ENCODE peak calls at places on chromosomes 13 and 19, in six cellular contexts. R is brain microvascular endothelial cell; X is cardiac fibroblast; W is left ventricle myocardium inferior; B is CD8-positive, alpha-beta T cell; V is adrenal gland. K is an unnamed sample.

GRCh38 chr13:64723735-64724134 is 2506.4 kb downstream of the PCDH9 start:
- DNase-seq in B (no peak), X (peak; percentile 92), R (peak; percentile 93), V (no peak), W (no peak), K (peak; percentile 63)

GRCh38 chr19:22601906-22602630 is 32.1 kb upstream of the ZNF492 start:
- DNase-seq in X (no peak), W (no peak), R (no peak), V (no peak), B (no peak), K (no peak)

GRCh38 chr13:51502206-51502651 is 49.4 kb upstream of the INTS6 start:
- DNase-seq in X (no peak), B (no peak), R (no peak), V (no peak), W (no peak), K (no peak)

GRCh38 chr19:4980838-4981680 is 12.1 kb downstream of the KDM4B start:
- DNase-seq in V (no peak), X (no peak), R (no peak), B (no peak), W (no peak), K (no peak)

GRCh38 chr13:114112231-114112825 is 20.1 kb downstream of the RASA3 start:
- DNase-seq in V (peak; percentile 36), W (no peak), X (no peak), R (no peak), B (no peak), K (no peak)

GRCh38 chr13:89923731-89924130 is 1423.8 kb upstream of the MIR17HG start:
- DNase-seq in W (no peak), B (no peak), R (no peak), V (no peak), X (peak; percentile 24), K (no peak)

GRCh38 chr13:45851171-45851889 is at the start of gene SIAH3:
- DNase-seq in X (peak; percentile 16), R (peak; percentile 51), V (peak; percentile 76), W (no peak), B (peak; percentile 31), K (no peak)

GRCh38 chr13:50893211-50893852 is 16.3 kb upstream of the RNASEH2B start:
- DNase-seq in W (no peak), X (peak; percentile 16), V (no peak), R (no peak), B (peak; percentile 20), K (no peak)

GRCh38 chr19:50669319-50670101 is 20.3 kb downstream of the C19orf81 start:
- DNase-seq in W (no peak), B (no peak), R (no peak), X (peak; percentile 52), V (peak; percentile 70), K (no peak)

GRCh38 chr19:3699741-3700241 is 477 bp downstream of the PIP5K1C start:
- DNase-seq in R (no peak), V (no peak), W (no peak), B (no peak), X (no peak), K (no peak)

GRCh38 chr19:4012092-4012974 is 4.8 kb downstream of the PIAS4 start:
- DNase-seq in V (no peak), W (no peak), B (no peak), X (no peak), R (no peak), K (no peak)

GRCh38 chr19:27684293-27684692 is 1528.7 kb downstream of the UQCRFS1 start:
- DNase-seq in W (no peak), B (no peak), R (no peak), X (no peak), V (no peak), K (no peak)

GRCh38 chr19:16216744-16217670 is 19.3 kb downstream of the AP1M1 start:
- DNase-seq in B (peak; percentile 66), W (no peak), R (no peak), X (no peak), V (no peak), K (no peak)

GRCh38 chr19:35330475-35330874 is 1.5 kb downstream of the CD22 start:
- DNase-seq in R (no peak), B (no peak), W (no peak), V (no peak), X (no peak), K (no peak)

GRCh38 chr19:34120846-34121639 is 51.3 kb upstream of the LSM14A start:
- DNase-seq in R (peak; percentile 61), V (peak; percentile 61), B (peak; percentile 42), W (no peak), X (peak; percentile 71), K (no peak)

GRCh38 chr13:27921421-27921960 is 1.7 kb downstream of the PDX1 start:
- DNase-seq in V (no peak), W (no peak), X (no peak), R (no peak), B (no peak), K (no peak)

GRCh38 chr19:33292595-33293254 is 9.6 kb downstream of the CEBPA start:
- DNase-seq in W (no peak), X (no peak), R (no peak), V (no peak), B (no peak), K (no peak)

GRCh38 chr13:24931450-24932217 is 164.3 kb upstream of the PABPC3 start:
- DNase-seq in W (no peak), B (no peak), V (no peak), X (no peak), R (no peak), K (no peak)
- H3K4me3 ChIP-seq in W (peak overlapping the region; percentile 45), B (no peak overlapping the region), V (no peak overlapping the region), X (peak overlapping the region; percentile 25), R (peak overlapping the region; percentile 27), K (no peak overlapping the region)

GRCh38 chr19:55641376-55642152 is 762 bp downstream of the ZNF580 start:
- DNase-seq in X (peak; percentile 32), W (no peak), V (no peak), R (no peak), B (no peak), K (no peak)

GRCh38 chr19:55640577-55641375 is at the start of gene ZNF580:
- DNase-seq in R (peak; percentile 75), V (peak; percentile 82), W (peak; percentile 71), X (peak; percentile 91), B (peak; percentile 46), K (no peak)

GRCh38 chr19:55642153-55643002 is 1.1 kb upstream of the ZNF581 start:
- DNase-seq in V (no peak), W (no peak), B (peak; percentile 43), X (peak; percentile 29), R (no peak), K (no peak)

GRCh38 chr19:55638864-55639359 is 1.9 kb upstream of the ZNF580 start:
- DNase-seq in R (no peak), V (no peak), W (no peak), X (peak; percentile 38), B (peak; percentile 74), K (no peak)

GRCh38 chr19:55640043-55640576 is 692 bp upstream of the ZNF580 start:
- DNase-seq in X (peak; percentile 77), B (peak; percentile 82), V (peak; percentile 89), R (peak; percentile 53), W (peak; percentile 65), K (no peak)
- TF ChIP-seq CTCF in X (peak; percentile 25), B (peak; percentile 70), V (peak; percentile 61), R (peak; percentile 53), W (peak; percentile 50), K (peak; percentile 57)

GRCh38 chr19:18646535-18647370 is 9.9 kb downstream of the KLHL26 start:
- DNase-seq in B (no peak), W (no peak), X (no peak), R (no peak), V (no peak), K (no peak)
- H3K4me3 ChIP-seq in B (no peak overlapping the region), W (no peak overlapping the region), X (no peak overlapping the region), R (no peak overlapping the region), V (no peak overlapping the region), K (no peak overlapping the region)

GRCh38 chr19:55258828-55259539 is at the start of gene PPP6R1:
- DNase-seq in X (peak; percentile 100), R (peak; percentile 99), B (peak; percentile 94), V (peak; percentile 99), W (peak; percentile 98), K (peak; percentile 99)
- TF ChIP-seq CTCF in X (no peak), R (no peak), B (no peak), V (peak; percentile 62), W (no peak), K (no peak)

DNA sequence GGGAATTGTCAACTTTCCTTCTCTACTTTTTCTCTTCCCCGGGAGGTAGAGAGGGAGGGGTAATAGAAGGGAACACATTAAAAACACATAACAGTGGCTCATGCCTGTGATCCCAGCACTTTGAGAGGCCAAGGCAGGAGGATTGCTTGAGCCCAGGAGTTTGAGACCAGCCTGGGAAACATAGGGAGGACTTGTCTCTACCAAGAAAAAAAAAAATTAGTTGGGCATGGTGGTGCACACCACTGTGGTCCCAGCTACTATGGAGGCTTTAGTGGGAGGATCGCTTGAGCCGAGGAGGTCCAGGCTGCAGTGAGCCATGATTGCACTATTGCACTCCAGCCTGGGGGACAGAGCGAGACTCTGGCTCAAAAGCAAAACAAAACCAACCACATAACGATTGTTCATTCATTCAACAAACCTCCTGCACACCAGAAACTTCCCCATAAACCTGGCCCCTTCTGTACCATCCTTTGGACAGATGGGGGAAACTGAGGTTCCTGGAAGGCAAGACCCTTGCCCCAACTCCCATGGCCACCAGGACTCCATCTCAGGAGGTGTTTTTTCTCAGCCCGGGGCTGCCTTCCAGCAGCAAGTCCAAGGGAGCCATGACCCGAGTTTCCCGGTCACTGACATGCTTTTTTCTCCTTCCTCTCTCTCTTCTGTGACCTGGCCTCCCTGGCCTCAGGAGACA is 4.2 kb downstream of the FOSB start:
- DNase-seq in B (peak; percentile 30), X (peak; percentile 50), W (no peak), R (no peak), V (no peak), K (no peak)
- H3K4me3 ChIP-seq in B (no peak overlapping the region), X (no peak overlapping the region), W (peak overlapping the region; percentile 50), R (peak overlapping the region; percentile 33), V (no peak overlapping the region), K (no peak overlapping the region)

GRCh38 chr19:1035998-1036621 is 3.8 kb upstream of the ABCA7 start:
- DNase-seq in V (no peak), W (no peak), X (no peak), R (no peak), B (peak; percentile 56), K (no peak)
- TF ChIP-seq CTCF in V (no peak), W (no peak), X (peak; percentile 13), R (peak; percentile 32), B (no peak), K (no peak)

K was measured in AG09309.